ENCODE peak calls at places on chromosomes 5 and 9, in six cellular contexts. O, I, V, M, C and L are unnamed samples.

GRCh38 chr5:127518319-127518621 is 830 bp downstream of the PRRC1 start:
- DNase-seq in V (no peak), I (no peak), M (peak), O (no peak), C (no peak), L (no peak)

GRCh38 chr9:113503613-113504230 is 40.2 kb downstream of the RGS3 start:
- DNase-seq in I (no peak), V (no peak), O (no peak), M (no peak), C (no peak), L (no peak)

GRCh38 chr9:135979472-135980166 is 18.4 kb upstream of the UBAC1 start:
- DNase-seq in V (no peak), C (no peak), I (no peak), M (no peak), O (no peak), L (no peak)

GRCh38 chr5:78002690-78003089 is 226.6 kb upstream of the TBCA start:
- DNase-seq in C (no peak), V (no peak), M (no peak), O (no peak), I (no peak), L (no peak)

GRCh38 chr9:28056006-28056405 is 482.7 kb upstream of the C9orf72 start:
- DNase-seq in V (no peak), O (no peak), I (no peak), M (no peak), C (no peak), L (no peak)

GRCh38 chr5:53487436-53487835 is 7.0 kb downstream of the FST start:
- DNase-seq in O (no peak), M (no peak), C (no peak), I (no peak), V (no peak), L (no peak)

GRCh38 chr9:36924071-36924470 is 110.0 kb downstream of the PAX5 start:
- DNase-seq in I (no peak), O (no peak), M (peak), C (no peak), V (no peak), L (no peak)

GRCh38 chr5:16528382-16528849 is 62.8 kb upstream of the ZNF622 start:
- DNase-seq in O (no peak), I (no peak), M (no peak), C (no peak), V (no peak), L (no peak)

GRCh38 chr9:105138306-105138801 is 106.1 kb upstream of the SLC44A1 start:
- DNase-seq in C (no peak), I (no peak), V (no peak), M (no peak), O (peak), L (no peak)

GRCh38 chr5:144205141-144205551 is 34.5 kb downstream of the KCTD16 start:
- DNase-seq in O (peak), I (no peak), C (peak), M (peak), V (no peak), L (no peak)

GRCh38 chr5:163407034-163407652 is 30.3 kb upstream of the CCNG1 start:
- DNase-seq in I (no peak), V (no peak), C (no peak), O (no peak), M (no peak), L (no peak)

GRCh38 chr5:111694183-111694582 is 62.8 kb downstream of the NREP start:
- DNase-seq in O (no peak), C (no peak), V (no peak), M (peak), I (no peak), L (no peak)

GRCh38 chr5:69491838-69492390 is 676 bp upstream of the OCLN start:
- DNase-seq in M (no peak), V (no peak), I (no peak), C (no peak), O (no peak), L (no peak)

GRCh38 chr5:166127766-166128565 is 2163.5 kb upstream of the WWC1 start:
- DNase-seq in V (no peak), C (no peak), I (no peak), M (no peak), O (peak), L (no peak)

GRCh38 chr9:115088856-115089255 is 29.1 kb downstream of the TNC start:
- DNase-seq in O (no peak), I (no peak), C (no peak), M (no peak), V (no peak), L (no peak)

GRCh38 chr9:134067904-134068741 is at the start of gene BRD3:
- DNase-seq in V (peak), O (peak), C (peak), M (peak), I (peak), L (peak)

GRCh38 chr5:166916021-166916420 is 1375.4 kb upstream of the WWC1 start:
- DNase-seq in I (no peak), V (no peak), O (no peak), C (no peak), M (no peak), L (no peak)

GRCh38 chr9:131096490-131097258 is at the start of gene AIF1L:
- DNase-seq in V (no peak), I (peak), M (no peak), O (peak), C (peak), L (no peak)

GRCh38 chr5:177304392-177305119 is 957 bp downstream of the PRELID1 start:
- DNase-seq in I (peak), M (no peak), C (peak), O (peak), V (no peak), L (no peak)

GRCh38 chr5:37664551-37664950 is 175.3 kb downstream of the GDNF start:
- DNase-seq in O (no peak), M (no peak), I (no peak), C (no peak), V (no peak), L (no peak)

GRCh38 chr5:168898261-168898911 is 319.2 kb upstream of the PANK3 start:
- DNase-seq in C (no peak), V (no peak), O (no peak), I (no peak), M (no peak), L (no peak)

GRCh38 chr5:9716838-9717281 is 86.7 kb upstream of the TAS2R1 start:
- DNase-seq in I (no peak), M (no peak), V (no peak), O (peak), C (no peak), L (no peak)

GRCh38 chr9:5630038-5630507 is 1.2 kb downstream of the RIC1 start:
- DNase-seq in C (no peak), V (no peak), O (no peak), I (no peak), M (peak), L (no peak)

GRCh38 chr5:145294321-145294720 is 540.8 kb downstream of the PRELID2 start:
- DNase-seq in I (no peak), C (no peak), V (no peak), O (no peak), M (no peak), L (no peak)

GRCh38 chr9:27770541-27770940 is 197.3 kb upstream of the C9orf72 start:
- DNase-seq in M (no peak), O (no peak), C (no peak), V (no peak), I (no peak), L (no peak)

GRCh38 chr5:172954277-172954676 is 4.9 kb upstream of the RPL26L1 start:
- DNase-seq in V (no peak), I (no peak), M (no peak), O (no peak), C (no peak), L (no peak)

GRCh38 chr9:27447036-27447700 is 76.9 kb upstream of the IFNK start:
- DNase-seq in C (no peak), V (no peak), M (no peak), O (no peak), I (no peak), L (no peak)

GRCh38 chr5:126967808-126968466 is 62.4 kb downstream of the MARCHF3 start:
- DNase-seq in C (no peak), V (no peak), M (no peak), I (no peak), O (no peak), L (no peak)

GRCh38 chr5:17443333-17444125 is 54.5 kb upstream of the TAF11L2 start:
- DNase-seq in O (peak), I (no peak), M (no peak), V (no peak), C (no peak), L (no peak)

GRCh38 chr9:126980231-126980630 is 65.6 kb downstream of the RALGPS1 start:
- DNase-seq in C (no peak), V (no peak), O (no peak), I (no peak), M (no peak), L (no peak)

GRCh38 chr9:115369322-115369957 is 251.5 kb upstream of the TNC start:
- DNase-seq in O (no peak), C (no peak), V (no peak), I (no peak), M (no peak), L (no peak)

GRCh38 chr9:70411930-70412677 is 2.4 kb downstream of the KLF9 start:
- DNase-seq in M (peak), V (no peak), O (peak), I (peak), C (peak), L (peak)

GRCh38 chr5:135391123-135391868 is 7.7 kb downstream of the MACROH2A1 start:
- DNase-seq in V (no peak), I (no peak), M (peak), C (no peak), O (no peak), L (no peak)